ENCODE peak calls at places on chromosomes 3 and 15, in nine cellular contexts. R is AG09309, M is MCF 10A, L is Peyer's patch, X is psoas muscle, H is cardiac fibroblast, G is fibroblast of mammary gland, U is fibroblast of pulmonary artery, B is fibroblast of lung. E is an unnamed sample.

GRCh38 chr15:100308222-100309007 is 33.4 kb downstream of the ADAMTS17 start:
- DNase-seq in R (no peak), M (no peak), L (no peak), X (no peak), H (no peak), G (peak), U (peak), B (no peak), E (no peak)

GRCh38 chr3:5186854-5187151 is 704 bp upstream of the EDEM1 start:
- DNase-seq in R (no peak), M (peak), L (no peak), X (no peak), H (peak), G (peak), U (peak), B (peak), E (no peak)

GRCh38 chr3:23993556-23994246 is 48.6 kb downstream of the NR1D2 start:
- DNase-seq in R (no peak), M (no peak), L (no peak), X (no peak), H (no peak), G (no peak), U (no peak), B (no peak), E (no peak)

GRCh38 chr15:22889146-22889818 is 50.8 kb downstream of the NIPA2 start:
- DNase-seq in R (no peak), M (no peak), L (no peak), X (no peak), H (no peak), G (no peak), U (no peak), B (no peak), E (no peak)

GRCh38 chr15:40266828-40267304 is 16.0 kb downstream of the ANKRD63 start:
- DNase-seq in R (peak), M (peak), L (no peak), X (no peak), H (peak), G (peak), U (peak), B (peak), E (peak)

GRCh38 chr3:107661447-107662108 is 138.8 kb downstream of the BBX start:
- DNase-seq in R (no peak), M (peak), L (no peak), X (no peak), H (peak), G (peak), U (peak), B (no peak), E (no peak)

GRCh38 chr3:14461748-14462324 is 59.4 kb downstream of the SLC6A6 start:
- DNase-seq in R (no peak), M (peak), L (peak), X (no peak), H (peak), G (peak), U (peak), B (peak), E (no peak)

GRCh38 chr15:66923438-66923881 is 141.9 kb upstream of the SMAD3 start:
- DNase-seq in R (no peak), M (peak), L (peak), X (no peak), H (no peak), G (no peak), U (no peak), B (no peak), E (no peak)

GRCh38 chr15:74013374-74013893 is 18.9 kb downstream of the PML start:
- DNase-seq in R (no peak), M (no peak), L (no peak), X (no peak), H (peak), G (no peak), U (no peak), B (no peak), E (no peak)

GRCh38 chr15:76337047-76337738 is 620 bp downstream of the ISL2 start:
- DNase-seq in R (no peak), M (no peak), L (no peak), X (no peak), H (peak), G (no peak), U (peak), B (peak), E (no peak)

GRCh38 chr15:66587749-66588148 is 22.0 kb upstream of the LCTL start:
- DNase-seq in R (no peak), M (no peak), L (no peak), X (no peak), H (no peak), G (no peak), U (no peak), B (no peak), E (no peak)

GRCh38 chr15:77282333-77282732 is 137.6 kb downstream of the PEAK1 start:
- DNase-seq in R (peak), M (no peak), L (no peak), X (no peak), H (peak), G (peak), U (peak), B (peak), E (no peak)

GRCh38 chr3:53485675-53486365 is 8.6 kb upstream of the CACNA1D start:
- DNase-seq in R (no peak), M (no peak), L (no peak), X (no peak), H (no peak), G (no peak), U (no peak), B (no peak), E (no peak)

GRCh38 chr3:42732196-42732828 is 29.7 kb upstream of the HHATL start:
- DNase-seq in R (no peak), M (no peak), L (peak), X (no peak), H (no peak), G (no peak), U (no peak), B (no peak), E (no peak)

GRCh38 chr3:85270488-85270887 is 311.7 kb downstream of the CADM2 start:
- DNase-seq in R (no peak), M (no peak), L (no peak), X (no peak), H (no peak), G (no peak), U (no peak), B (no peak), E (no peak)

GRCh38 chr3:128343287-128344045 is 123.2 kb downstream of the DNAJB8 start:
- DNase-seq in R (no peak), M (peak), L (peak), X (peak), H (peak), G (peak), U (peak), B (peak), E (peak)

GRCh38 chr15:45667002-45667401 is 32.2 kb downstream of the SQOR start:
- DNase-seq in R (no peak), M (no peak), L (no peak), X (no peak), H (no peak), G (no peak), U (no peak), B (no peak), E (no peak)

GRCh38 chr15:29671308-29671981 is 150.8 kb downstream of the TJP1 start:
- DNase-seq in R (no peak), M (peak), L (no peak), X (no peak), H (peak), G (peak), U (peak), B (peak), E (no peak)

GRCh38 chr3:163605915-163606314 is 1472.4 kb downstream of the SI start:
- DNase-seq in R (no peak), M (peak), L (no peak), X (no peak), H (no peak), G (no peak), U (no peak), B (no peak), E (no peak)

GRCh38 chr3:194067949-194068362 is 68.0 kb upstream of the HES1 start:
- DNase-seq in R (no peak), M (no peak), L (no peak), X (no peak), H (peak), G (no peak), U (peak), B (no peak), E (no peak)

GRCh38 chr15:68051109-68051508 is 3.0 kb upstream of the PIAS1 start:
- DNase-seq in R (no peak), M (no peak), L (no peak), X (no peak), H (no peak), G (no peak), U (no peak), B (no peak), E (no peak)

GRCh38 chr3:114718071-114718896 is 424.5 kb downstream of the TIGIT start:
- DNase-seq in R (no peak), M (no peak), L (no peak), X (no peak), H (no peak), G (no peak), U (no peak), B (no peak), E (no peak)

GRCh38 chr3:58422756-58423324 is 10.8 kb downstream of the PDHB start:
- DNase-seq in R (no peak), M (peak), L (no peak), X (no peak), H (peak), G (peak), U (peak), B (peak), E (no peak)

GRCh38 chr3:9552252-9552999 is 1.2 kb downstream of the LHFPL4 start:
- DNase-seq in R (no peak), M (no peak), L (peak), X (peak), H (peak), G (peak), U (peak), B (peak), E (peak)

GRCh38 chr15:56249080-56249479 is 5.4 kb upstream of the RFX7 start:
- DNase-seq in R (peak), M (peak), L (no peak), X (no peak), H (peak), G (peak), U (peak), B (peak), E (peak)
- TF ChIP-seq CTCF in R (peak), M (peak), L (peak), X (no peak), H (peak), G (peak), U (peak), B (peak), E (peak)

DNA sequence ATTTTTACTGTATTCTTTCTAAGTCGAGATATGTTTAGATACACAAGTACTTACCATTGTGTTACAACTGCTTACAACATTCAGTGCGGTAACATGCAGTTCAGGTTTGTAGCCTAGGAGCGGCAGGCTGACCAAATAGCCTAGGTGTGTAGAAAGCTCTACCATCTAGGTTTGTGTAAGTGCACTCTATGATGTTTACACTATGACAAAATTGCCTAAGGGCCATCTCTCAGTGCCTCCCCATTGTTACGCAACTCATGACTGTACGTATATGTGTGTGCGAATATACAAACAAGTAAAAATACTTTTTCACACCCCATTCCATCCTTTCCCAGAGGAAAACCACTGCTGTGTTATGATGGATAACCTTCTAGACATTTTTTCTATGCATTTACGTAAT is 44.3 kb downstream of the PXYLP1 start:
- DNase-seq in R (no peak), M (peak), L (no peak), X (no peak), H (peak), G (peak), U (peak), B (peak), E (no peak)
- TF ChIP-seq CTCF in R (no peak), M (no peak), L (no peak), X (no peak), H (no peak), G (no peak), U (no peak), B (no peak), E (no peak)

DNA sequence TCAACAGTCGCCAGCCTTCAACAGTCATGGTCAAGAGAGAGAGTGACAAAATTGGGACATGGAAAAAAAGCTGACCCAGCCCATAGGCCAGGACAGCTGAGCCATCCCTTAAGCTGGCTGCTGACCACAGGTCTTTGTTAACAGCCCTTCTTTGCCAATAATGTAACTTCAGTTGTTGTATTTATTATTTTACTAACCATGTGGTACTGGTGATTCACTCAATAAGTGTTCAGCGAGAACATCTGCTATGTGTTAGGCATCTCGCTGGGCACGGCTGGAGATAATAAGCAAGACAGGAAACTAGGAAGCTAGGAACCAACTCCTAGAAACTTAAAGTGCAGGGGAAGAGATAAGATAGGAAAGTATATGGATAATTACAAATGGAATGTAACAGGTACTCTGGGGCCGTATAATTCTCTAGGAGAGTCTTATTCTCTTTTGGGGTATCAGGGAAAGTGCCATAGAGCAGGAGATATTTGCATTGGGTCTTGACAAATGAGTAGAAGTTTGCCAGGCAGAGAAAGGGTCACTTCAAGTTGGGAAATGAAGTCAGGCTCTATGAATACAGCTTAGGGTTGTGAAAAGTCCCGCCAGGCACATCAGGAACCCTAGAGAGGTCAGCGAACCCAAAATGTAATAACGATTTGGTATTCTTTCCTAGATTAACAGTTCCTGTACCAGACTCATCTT is 84.0 kb upstream of the TRA2B start:
- DNase-seq in R (peak), M (peak), L (no peak), X (peak), H (peak), G (peak), U (peak), B (peak), E (peak)
- TF ChIP-seq CTCF in R (no peak), M (no peak), L (no peak), X (no peak), H (no peak), G (no peak), U (no peak), B (no peak), E (no peak)

GRCh38 chr3:38001456-38002081 is 11.0 kb downstream of the VILL start:
- DNase-seq in R (no peak), M (peak), L (peak), X (peak), H (no peak), G (no peak), U (no peak), B (no peak), E (no peak)
- TF ChIP-seq CTCF in R (no peak), M (no peak), L (peak), X (no peak), H (no peak), G (peak), U (peak), B (peak), E (peak)

E was measured in kidney epithelial cell.